ENCODE peak calls at places on chromosomes 6 and 20, in five cellular contexts. S, P, I, B and D are unnamed samples.

GRCh38 chr6:52361347-52361944 is 505 bp upstream of the PAQR8 start:
- DNase-seq in S (peak), P (no peak), I (no peak), B (no peak), D (no peak)

GRCh38 chr20:23350855-23351838 is 556 bp downstream of the NXT1 start:
- DNase-seq in S (peak), P (peak), I (peak), B (peak), D (no peak)

GRCh38 chr6:64831680-64832079 is 875.3 kb downstream of the EYS start:
- DNase-seq in S (peak), P (no peak), I (no peak), B (no peak), D (no peak)

GRCh38 chr20:33246077-33246476 is 10.3 kb downstream of the BPIFA1 start:
- DNase-seq in S (no peak), P (no peak), I (no peak), B (no peak), D (no peak)

GRCh38 chr6:100721256-100721655 is 159.9 kb downstream of the ASCC3 start:
- DNase-seq in S (peak), P (no peak), I (no peak), B (no peak), D (no peak)

GRCh38 chr20:2142649-2143048 is 41.0 kb downstream of the STK35 start:
- DNase-seq in S (no peak), P (no peak), I (no peak), B (no peak), D (no peak)

GRCh38 chr6:79868098-79868722 is 79.1 kb downstream of the ELOVL4 start:
- DNase-seq in S (peak), P (peak), I (peak), B (peak), D (no peak)

GRCh38 chr20:63547484-63548480 is at the start of gene SRMS:
- DNase-seq in S (no peak), P (no peak), I (no peak), B (no peak), D (no peak)

GRCh38 chr6:26031595-26032386 is 55.4 kb upstream of the HFE start:
- DNase-seq in S (peak), P (peak), I (peak), B (peak), D (peak)

GRCh38 chr6:135869857-135870256 is 18.4 kb downstream of the PDE7B start:
- DNase-seq in S (no peak), P (no peak), I (no peak), B (no peak), D (no peak)

GRCh38 chr6:35795453-35796071 is 1.6 kb downstream of the CLPS start:
- DNase-seq in S (no peak), P (no peak), I (no peak), B (no peak), D (no peak)

GRCh38 chr20:33653218-33653899 is 8.8 kb upstream of the C20orf144 start:
- DNase-seq in S (peak), P (peak), I (peak), B (peak), D (no peak)

GRCh38 chr6:68296126-68296525 is 339.0 kb upstream of the ADGRB3 start:
- DNase-seq in S (peak), P (no peak), I (no peak), B (no peak), D (no peak)

GRCh38 chr20:54254596-54254995 is 46.7 kb downstream of the PFDN4 start:
- DNase-seq in S (peak), P (no peak), I (no peak), B (no peak), D (no peak)

GRCh38 chr6:47477497-47478232 is at the start of gene CD2AP:
- DNase-seq in S (peak), P (peak), I (peak), B (peak), D (peak)

GRCh38 chr20:55947701-55948100 is 57.6 kb downstream of the CBLN4 start:
- DNase-seq in S (no peak), P (no peak), I (no peak), B (no peak), D (no peak)

GRCh38 chr6:11437824-11438459 is 99.6 kb upstream of the TMEM170B start:
- DNase-seq in S (peak), P (no peak), I (no peak), B (no peak), D (no peak)

GRCh38 chr6:170221753-170222400 is 69.0 kb downstream of the DLL1 start:
- DNase-seq in S (no peak), P (no peak), I (no peak), B (no peak), D (no peak)

GRCh38 chr6:32317532-32317931 is 54.2 kb downstream of the TSBP1 start:
- DNase-seq in S (no peak), P (no peak), I (no peak), B (no peak), D (no peak)

GRCh38 chr6:26222587-26222986 is 135.4 kb downstream of the HFE start:
- DNase-seq in S (peak), P (no peak), I (no peak), B (no peak), D (no peak)

GRCh38 chr6:13565921-13566320 is 8.5 kb upstream of the SIRT5 start:
- DNase-seq in S (no peak), P (no peak), I (no peak), B (no peak), D (no peak)

GRCh38 chr20:17967595-17968365 is 814 bp downstream of the SNX5 start:
- DNase-seq in S (peak), P (no peak), I (no peak), B (no peak), D (no peak)

GRCh38 chr6:81891869-81892268 is 139.4 kb upstream of the TENT5A start:
- DNase-seq in S (no peak), P (no peak), I (no peak), B (no peak), D (no peak)